ENCODE peak calls at places on chromosomes 7 and 10, in five cellular contexts. O is IMR-90, A is HepG2, G is H1, T is K562. R is an unnamed sample.

GRCh38 chr7:80942261-80943041 is 23.6 kb upstream of the SEMA3C start:
- DNase-seq in O (peak; percentile 96), G (no peak), A (peak; percentile 61), T (no peak), R (peak; percentile 99)

GRCh38 chr10:79298403-79299244 is 48.6 kb upstream of the PPIF start:
- DNase-seq in A (peak; percentile 65), O (peak; percentile 99), G (no peak), T (peak; percentile 75), R (peak; percentile 84)

GRCh38 chr7:69147631-69148030 is 450.6 kb upstream of the AUTS2 start:
- DNase-seq in T (no peak), A (no peak), G (no peak), O (no peak), R (no peak)

GRCh38 chr10:99965700-99966099 is 44.0 kb downstream of the DNMBP start:
- DNase-seq in T (no peak), O (no peak), G (no peak), A (no peak), R (no peak)

GRCh38 chr7:5478568-5479045 is 55.0 kb upstream of the TNRC18 start:
- DNase-seq in T (no peak), O (no peak), A (no peak), G (no peak), R (no peak)

GRCh38 chr7:146885231-146885630 is 768.6 kb downstream of the CNTNAP2 start:
- DNase-seq in A (no peak), T (no peak), O (no peak), G (no peak), R (no peak)

GRCh38 chr7:28686418-28686800 is 271.7 kb downstream of the TRIL start:
- DNase-seq in A (no peak), G (peak; percentile 51), T (no peak), O (peak; percentile 79), R (no peak)

GRCh38 chr7:97357459-97357858 is 240.0 kb downstream of the SDHAF3 start:
- DNase-seq in T (no peak), O (no peak), A (no peak), G (no peak), R (no peak)

GRCh38 chr10:12984165-12984747 is 17.3 kb downstream of the CCDC3 start:
- DNase-seq in O (peak; percentile 45), T (no peak), A (no peak), G (no peak), R (no peak)

GRCh38 chr10:12981570-12981969 is 19.9 kb downstream of the CCDC3 start:
- DNase-seq in T (no peak), O (peak; percentile 63), G (no peak), A (no peak), R (no peak)

GRCh38 chr10:12980080-12980656 is 21.3 kb downstream of the CCDC3 start:
- DNase-seq in A (no peak), T (no peak), G (no peak), O (no peak), R (no peak)

GRCh38 chr10:12980713-12981306 is 20.7 kb downstream of the CCDC3 start:
- DNase-seq in G (no peak), A (no peak), T (no peak), O (no peak), R (no peak)

GRCh38 chr10:12985347-12985746 is 16.2 kb downstream of the CCDC3 start:
- DNase-seq in G (no peak), T (no peak), O (no peak), A (no peak), R (no peak)
- TF ChIP-seq MAFK in G (no peak), T (no peak), O (no peak), A (no peak), R (no peak)

GRCh38 chr7:43646603-43647313 is 63.9 kb downstream of the STK17A start:
- DNase-seq in O (peak; percentile 60), G (no peak), A (no peak), T (no peak), R (no peak)
- TF ChIP-seq MAFK in O (no peak), G (no peak), A (no peak), T (no peak), R (no peak)

DNA sequence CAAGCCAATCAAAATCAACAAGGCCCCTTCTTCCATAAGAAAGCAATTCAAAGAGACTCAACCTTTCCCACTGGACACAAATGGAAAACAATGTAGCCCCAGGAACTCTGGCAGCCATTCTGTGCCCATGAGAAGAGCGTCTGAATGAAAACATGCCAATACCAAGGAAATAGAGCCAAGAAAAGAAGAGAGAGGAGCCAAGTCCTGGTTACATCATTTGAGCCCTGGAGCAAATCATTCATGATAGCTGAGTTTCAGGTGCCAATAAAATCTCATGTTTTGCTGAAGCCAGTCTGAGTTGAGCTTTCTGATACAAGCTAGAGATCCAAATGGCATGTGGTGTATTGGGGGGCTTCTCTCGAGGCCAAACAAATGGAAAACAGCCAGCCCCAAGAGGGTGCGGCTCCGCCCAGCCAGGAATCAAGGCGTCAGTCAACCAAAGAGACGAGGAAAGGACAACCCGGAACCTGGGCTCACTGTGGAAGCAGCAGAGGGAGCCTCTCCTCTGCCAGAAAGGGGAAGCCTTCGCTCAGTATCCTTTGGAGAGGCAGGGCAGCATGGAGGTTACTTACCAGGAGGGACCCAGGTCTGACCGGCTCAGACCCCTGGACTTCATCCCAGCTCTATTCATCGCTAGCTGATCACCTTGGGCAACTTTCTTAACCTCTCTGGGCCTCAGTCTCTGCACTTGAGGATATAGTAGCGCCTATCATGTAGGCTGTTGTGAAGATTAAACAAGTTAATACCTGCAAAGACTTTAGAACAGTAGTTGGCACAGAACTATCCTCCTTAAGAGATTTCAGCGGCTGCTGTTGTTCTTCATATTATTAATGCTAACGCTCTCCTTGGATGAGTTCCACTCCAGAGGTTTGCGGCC is 61.8 kb downstream of the OAT start:
- DNase-seq in G (no peak), A (no peak), T (no peak), O (no peak), R (no peak)
- TF ChIP-seq MAFK in G (no peak), A (no peak), T (no peak), O (no peak), R (no peak)

GRCh38 chr7:55134786-55135185 is 116.0 kb downstream of the EGFR start:
- DNase-seq in G (no peak), A (no peak), O (peak; percentile 34), T (no peak), R (no peak)

GRCh38 chr7:55131421-55131929 is 112.7 kb downstream of the EGFR start:
- DNase-seq in O (peak; percentile 47), G (no peak), A (peak; percentile 28), T (no peak), R (no peak)

GRCh38 chr7:55133630-55134392 is 115.0 kb downstream of the EGFR start:
- DNase-seq in T (peak; percentile 16), G (no peak), A (peak; percentile 73), O (peak; percentile 99), R (peak; percentile 72)

GRCh38 chr7:55132550-55132889 is 113.7 kb downstream of the EGFR start:
- DNase-seq in A (no peak), G (no peak), O (no peak), T (no peak), R (no peak)

GRCh38 chr7:55132890-55133551 is 114.2 kb downstream of the EGFR start:
- DNase-seq in G (no peak), T (no peak), A (peak; percentile 75), O (peak; percentile 100), R (peak; percentile 88)
- TF ChIP-seq MAFK in G (no peak), T (no peak), A (no peak), O (peak; percentile 53), R (no peak)

DNA sequence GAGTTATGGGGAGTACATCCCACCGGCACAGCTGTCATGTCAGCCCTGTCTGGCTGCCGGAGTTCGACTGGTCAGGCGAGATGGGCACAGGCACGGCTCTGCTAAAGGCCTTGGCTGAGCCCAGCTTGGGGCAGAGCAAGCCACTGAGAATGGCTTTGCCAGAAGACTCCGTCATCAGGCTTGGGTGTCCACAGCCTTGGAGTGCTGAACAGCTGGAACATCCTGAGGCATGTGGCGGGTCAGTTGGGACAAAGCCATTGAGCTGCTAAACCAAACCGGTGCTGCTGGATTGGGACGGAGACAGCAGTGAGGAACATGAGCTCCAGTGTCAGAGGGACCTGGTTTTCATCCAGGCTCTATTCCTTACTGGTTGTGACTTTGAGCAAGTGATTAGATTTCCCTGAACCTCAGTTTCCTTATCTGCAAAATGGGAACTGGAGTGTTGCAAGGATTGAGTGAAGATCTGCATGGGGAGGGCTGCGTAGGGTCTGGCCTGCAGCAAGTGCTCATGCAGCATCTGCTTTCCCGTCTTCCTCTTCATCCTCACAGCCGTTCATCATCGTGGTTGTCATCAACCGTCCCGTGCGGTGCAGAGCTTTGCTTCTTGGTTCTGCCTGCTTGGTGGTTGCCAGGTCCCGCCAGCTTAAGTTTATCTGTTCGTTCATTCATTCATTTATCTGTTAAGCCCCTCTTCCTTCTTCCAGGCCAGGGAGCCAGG is 134.8 kb downstream of the GRK5 start:
- DNase-seq in O (peak; percentile 49), G (no peak), A (no peak), T (no peak), R (no peak)
- TF ChIP-seq MAFK in O (no peak), G (no peak), A (no peak), T (no peak), R (no peak)

DNA sequence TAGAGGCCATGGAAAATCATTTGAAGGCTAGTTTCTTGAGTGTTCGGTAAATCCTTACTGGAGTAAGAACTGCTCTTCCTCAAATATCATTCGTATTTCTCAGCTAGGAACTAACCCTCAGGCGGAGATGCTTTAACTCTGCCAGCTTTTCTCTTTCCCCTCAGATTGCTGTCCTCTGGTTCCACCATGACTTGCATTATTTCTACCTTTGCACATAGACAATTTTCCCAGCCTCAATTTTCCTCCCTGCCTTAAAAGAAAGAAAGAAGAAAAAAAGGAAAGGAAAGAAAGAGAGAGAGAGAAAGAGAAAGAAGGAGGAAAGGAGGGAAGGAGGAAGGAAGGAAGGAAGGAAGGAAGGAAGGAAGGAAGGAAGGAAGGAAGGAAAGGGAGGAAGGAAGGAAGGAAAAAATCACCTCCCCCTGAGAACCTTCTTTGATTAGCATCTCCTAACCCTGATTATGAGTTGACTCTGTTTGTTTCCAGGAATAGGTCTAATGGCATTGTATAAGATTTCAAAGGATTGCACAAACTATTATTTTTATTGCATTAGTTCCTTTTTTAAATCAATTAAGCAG is 123.3 kb upstream of the FAM204A start:
- DNase-seq in T (no peak), O (no peak), G (no peak), A (no peak), R (no peak)
- TF ChIP-seq MAFK in T (no peak), O (no peak), G (no peak), A (no peak), R (peak; percentile 13)

GRCh38 chr10:72260588-72261322 is 13.0 kb upstream of the DDIT4 start:
- DNase-seq in A (peak; percentile 88), T (peak; percentile 100), G (peak; percentile 96), O (peak; percentile 62), R (peak; percentile 91)

GRCh38 chr10:72261323-72262018 is 12.3 kb upstream of the DDIT4 start:
- DNase-seq in O (no peak), T (peak; percentile 50), A (no peak), G (no peak), R (no peak)

GRCh38 chr10:72265925-72266865 is 7.5 kb upstream of the DDIT4 start:
- DNase-seq in O (no peak), A (no peak), T (peak; percentile 39), G (no peak), R (no peak)

GRCh38 chr10:72265508-72265907 is 8.2 kb upstream of the DDIT4 start:
- DNase-seq in G (no peak), T (no peak), O (no peak), A (no peak), R (no peak)

GRCh38 chr10:72263613-72264241 is 10.0 kb upstream of the DDIT4 start:
- DNase-seq in T (no peak), A (peak; percentile 86), G (no peak), O (no peak), R (no peak)
- TF ChIP-seq MAFK in T (no peak), A (no peak), G (no peak), O (no peak), R (no peak)

GRCh38 chr10:127899766-127900382 is 7.0 kb upstream of the PTPRE start:
- DNase-seq in G (no peak), A (no peak), T (no peak), O (no peak), R (no peak)
- TF ChIP-seq MAFK in G (no peak), A (no peak), T (no peak), O (no peak), R (no peak)